ENCODE peak calls at places on chromosomes 16 and 17, in five cellular contexts. C is left ventricle myocardium inferior, U is nephron progenitor cell, Y is PC-3, Z is IMR-90. D is an unnamed sample.

GRCh38 chr16:67481561-67482259 is 753 bp upstream of the ATP6V0D1 start:
- DNase-seq in C (peak), U (no peak), Y (no peak), Z (peak), D (peak)

GRCh38 chr16:27229891-27230470 is 26.7 kb downstream of the KDM8 start:
- DNase-seq in C (no peak), U (no peak), Y (no peak), Z (no peak), D (no peak)

GRCh38 chr17:80539022-80539421 is 5.6 kb upstream of the RPTOR start:
- DNase-seq in C (no peak), U (no peak), Y (no peak), Z (no peak), D (no peak)

GRCh38 chr17:68460096-68460495 is 2.8 kb upstream of the WIPI1 start:
- DNase-seq in C (no peak), U (no peak), Y (no peak), Z (no peak), D (no peak)

GRCh38 chr16:76970087-76970744 is 220.8 kb upstream of the MON1B start:
- DNase-seq in C (no peak), U (no peak), Y (peak), Z (no peak), D (peak)

GRCh38 chr17:17225901-17226300 is 11.1 kb downstream of the FLCN start:
- DNase-seq in C (no peak), U (no peak), Y (no peak), Z (no peak), D (no peak)

GRCh38 chr17:55238931-55239297 is 25.8 kb upstream of the HLF start:
- DNase-seq in C (no peak), U (peak), Y (no peak), Z (no peak), D (no peak)

GRCh38 chr16:57091990-57092785 is at the start of gene CPNE2:
- DNase-seq in C (peak), U (peak), Y (peak), Z (peak), D (peak)

GRCh38 chr17:74768069-74768762 is 7.9 kb downstream of the NAT9 start:
- DNase-seq in C (peak), U (no peak), Y (peak), Z (peak), D (peak)

GRCh38 chr17:28599311-28600184 is 723 bp upstream of the SPAG5 start:
- DNase-seq in C (peak), U (no peak), Y (peak), Z (peak), D (peak)

GRCh38 chr16:88295526-88296436 is 87.0 kb upstream of the ZNF469 start:
- DNase-seq in C (peak), U (no peak), Y (no peak), Z (no peak), D (no peak)

GRCh38 chr17:3796110-3796821 is 4.7 kb downstream of the ITGAE start:
- DNase-seq in C (no peak), U (no peak), Y (no peak), Z (no peak), D (no peak)

GRCh38 chr17:71922439-71922838 is 198.4 kb upstream of the SOX9 start:
- DNase-seq in C (no peak), U (no peak), Y (peak), Z (peak), D (no peak)

GRCh38 chr16:23368469-23368868 is 66.4 kb downstream of the SCNN1B start:
- DNase-seq in C (no peak), U (no peak), Y (peak), Z (peak), D (no peak)

GRCh38 chr17:30372755-30373154 is 6.0 kb upstream of the CPD start:
- DNase-seq in C (no peak), U (no peak), Y (peak), Z (peak), D (no peak)

GRCh38 chr17:61467416-61468262 is 15.4 kb downstream of the TBX4 start:
- DNase-seq in C (peak), U (peak), Y (peak), Z (peak), D (peak)

GRCh38 chr17:56142325-56142724 is 10.9 kb upstream of the ANKFN1 start:
- DNase-seq in C (no peak), U (no peak), Y (no peak), Z (peak), D (no peak)

GRCh38 chr17:7887038-7887481 is 1.5 kb upstream of the CHD3 start:
- DNase-seq in C (no peak), U (no peak), Y (no peak), Z (no peak), D (no peak)

GRCh38 chr17:47810200-47810821 is 11.3 kb downstream of the OSBPL7 start:
- DNase-seq in C (no peak), U (peak), Y (peak), Z (peak), D (peak)

GRCh38 chr16:87533061-87533460 is 40.2 kb upstream of the ZCCHC14 start:
- DNase-seq in C (no peak), U (no peak), Y (no peak), Z (no peak), D (no peak)

GRCh38 chr17:30554839-30555751 is 77.9 kb downstream of the GOSR1 start:
- DNase-seq in C (no peak), U (no peak), Y (peak), Z (peak), D (peak)

GRCh38 chr16:86261379-86261778 is 248.9 kb upstream of the FOXF1 start:
- DNase-seq in C (no peak), U (no peak), Y (peak), Z (peak), D (peak)

GRCh38 chr16:87715658-87716057 is 50.1 kb downstream of the KLHDC4 start:
- DNase-seq in C (no peak), U (no peak), Y (no peak), Z (peak), D (no peak)

DNA sequence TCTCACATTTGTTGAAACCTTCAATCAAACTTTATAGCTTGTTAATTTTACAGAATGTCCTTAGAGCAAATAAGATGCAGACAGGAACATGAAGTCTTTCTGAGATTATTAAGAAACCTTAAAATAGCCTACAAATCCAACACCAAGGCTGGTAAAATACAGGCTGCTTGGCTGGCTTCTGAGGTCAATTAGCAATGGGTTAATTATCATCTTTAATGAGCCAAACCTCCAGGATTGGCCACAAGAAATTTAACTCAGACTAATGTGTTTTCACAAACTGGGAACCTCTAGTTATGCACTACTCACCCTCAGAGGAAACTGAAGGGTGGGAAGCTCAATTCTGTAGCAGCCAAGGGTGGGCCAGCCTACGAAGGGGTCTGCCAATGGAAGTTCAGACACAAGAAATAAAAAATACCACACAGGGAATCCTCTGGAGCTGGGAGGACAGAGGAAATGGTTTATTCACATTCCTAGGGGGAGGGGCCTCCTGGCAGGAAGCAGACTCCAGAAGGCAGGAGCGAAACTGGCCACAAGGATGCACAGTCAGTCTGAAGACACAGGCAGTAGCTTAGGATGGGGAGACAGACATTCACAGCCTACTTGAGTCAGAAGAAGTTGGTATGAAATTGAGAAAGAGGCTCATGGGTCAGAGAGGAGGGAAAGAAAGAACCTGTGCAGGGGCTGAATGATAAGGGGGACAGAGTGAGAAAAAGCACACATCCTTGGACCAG is 36.1 kb downstream of the HIC1 start:
- DNase-seq in C (peak), U (peak), Y (peak), Z (peak), D (no peak)
- TF ChIP-seq CTCF in C (peak), U (no peak), Y (peak), Z (peak), D (no peak)

GRCh38 chr17:11298401-11298800 is 57.4 kb downstream of the SHISA6 start:
- DNase-seq in C (no peak), U (no peak), Y (no peak), Z (no peak), D (no peak)

GRCh38 chr17:11300201-11300600 is 59.2 kb downstream of the SHISA6 start:
- DNase-seq in C (no peak), U (no peak), Y (no peak), Z (no peak), D (no peak)

GRCh38 chr17:11294826-11295225 is 53.8 kb downstream of the SHISA6 start:
- DNase-seq in C (no peak), U (no peak), Y (no peak), Z (no peak), D (no peak)

GRCh38 chr17:11293480-11293879 is 52.5 kb downstream of the SHISA6 start:
- DNase-seq in C (no peak), U (no peak), Y (no peak), Z (no peak), D (no peak)

GRCh38 chr17:11296994-11297393 is 56.0 kb downstream of the SHISA6 start:
- DNase-seq in C (no peak), U (no peak), Y (peak), Z (no peak), D (no peak)
- TF ChIP-seq CTCF in C (peak), U (peak), Y (peak), Z (no peak), D (no peak)

GRCh38 chr17:78723001-78723796 is 58.9 kb downstream of the CYTH1 start:
- DNase-seq in C (peak), U (peak), Y (no peak), Z (peak), D (no peak)
- TF ChIP-seq CTCF in C (no peak), U (no peak), Y (no peak), Z (no peak), D (no peak)

GRCh38 chr16:81879625-81880024 is 100.5 kb downstream of the PLCG2 start:
- DNase-seq in C (no peak), U (no peak), Y (peak), Z (no peak), D (no peak)
- TF ChIP-seq CTCF in C (peak), U (no peak), Y (peak), Z (no peak), D (peak)

GRCh38 chr17:73215414-73215813 is 22.6 kb downstream of the COG1 start:
- DNase-seq in C (no peak), U (no peak), Y (peak), Z (no peak), D (no peak)
- TF ChIP-seq CTCF in C (no peak), U (no peak), Y (peak), Z (no peak), D (no peak)

DNA sequence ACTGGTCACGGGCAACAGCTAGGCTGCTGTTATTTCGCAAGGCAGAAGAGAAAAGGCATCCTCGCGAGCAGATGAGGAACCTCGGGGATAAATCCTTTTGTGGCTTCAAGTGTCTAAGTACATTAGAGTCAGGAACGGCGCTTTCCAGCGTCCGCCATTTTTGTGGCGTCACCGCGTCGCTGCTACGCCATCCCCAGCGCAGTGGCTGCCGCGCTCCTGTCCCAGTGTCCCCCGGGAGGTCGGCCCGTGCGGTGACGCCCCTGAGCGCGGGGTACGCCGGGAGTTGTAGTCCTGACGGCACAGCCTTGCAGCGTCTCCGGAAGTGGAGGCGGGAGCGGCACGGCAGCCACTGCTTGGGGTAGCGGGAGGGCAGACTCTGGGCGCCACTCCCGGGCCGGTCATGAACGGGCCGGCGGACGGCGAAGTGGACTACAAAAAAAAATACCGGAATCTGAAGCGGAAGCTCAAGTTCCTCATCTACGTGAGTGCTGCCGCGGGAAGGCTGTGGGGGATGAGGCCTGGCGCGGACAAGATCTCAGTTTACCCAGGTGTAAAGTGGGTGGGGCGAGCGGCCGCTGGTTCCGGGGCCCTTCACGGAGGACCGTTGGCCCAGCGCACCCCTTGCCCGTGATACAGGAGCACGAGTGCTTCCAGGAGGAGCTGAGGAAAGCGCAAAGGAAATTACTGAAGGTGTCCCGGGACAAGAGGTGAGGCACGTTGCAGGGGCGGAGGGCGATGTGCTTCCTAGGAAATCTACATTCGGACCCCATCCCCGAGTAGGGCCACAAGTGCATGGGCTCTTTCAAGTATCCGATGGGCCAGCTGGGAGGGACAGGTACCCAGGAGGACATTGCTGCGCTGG is at the start of gene INO80E:
- DNase-seq in C (peak), U (peak), Y (peak), Z (peak), D (peak)
- TF ChIP-seq CTCF in C (no peak), U (no peak), Y (no peak), Z (no peak), D (no peak)

DNA sequence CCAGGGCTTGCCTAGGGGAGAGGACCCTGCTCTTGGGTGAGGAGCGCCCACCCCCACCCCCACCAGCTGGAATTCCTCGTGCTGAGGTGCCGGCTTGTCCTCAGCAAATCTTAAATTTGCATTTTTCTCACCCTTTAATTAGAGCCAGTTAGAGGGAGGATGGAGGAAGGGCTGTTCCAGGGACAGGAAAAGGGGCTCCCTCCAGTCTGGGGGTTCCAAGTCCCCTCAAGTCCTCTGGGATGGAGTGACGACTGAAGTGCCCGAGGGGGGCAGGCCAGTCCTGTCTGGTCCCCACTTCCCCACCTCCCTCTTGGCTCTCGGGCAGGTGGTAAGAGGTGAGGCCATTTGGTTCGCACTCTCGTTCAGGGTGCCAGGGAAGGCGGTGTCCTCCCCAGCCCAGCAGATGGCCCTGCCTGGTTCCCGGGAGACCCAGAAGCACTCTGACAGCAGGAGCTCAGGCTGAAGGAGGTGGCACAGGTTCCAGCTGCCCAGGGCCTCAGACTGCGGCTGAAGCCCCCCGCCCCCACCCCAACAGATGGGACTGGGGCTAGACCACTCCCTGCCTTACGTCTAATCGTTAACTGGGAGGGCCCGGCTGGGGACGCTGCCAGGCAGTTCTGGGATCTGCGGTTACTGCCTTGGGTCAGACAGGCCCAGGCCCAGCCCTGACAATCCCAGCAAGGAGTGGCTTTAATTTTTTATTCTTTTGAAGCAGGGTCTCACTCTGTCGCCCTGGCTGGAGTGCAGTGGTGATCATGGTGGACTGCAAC is 2.2 kb downstream of the RAB26 start:
- DNase-seq in C (no peak), U (no peak), Y (peak), Z (peak), D (peak)
- TF ChIP-seq CTCF in C (no peak), U (no peak), Y (peak), Z (no peak), D (no peak)

DNA sequence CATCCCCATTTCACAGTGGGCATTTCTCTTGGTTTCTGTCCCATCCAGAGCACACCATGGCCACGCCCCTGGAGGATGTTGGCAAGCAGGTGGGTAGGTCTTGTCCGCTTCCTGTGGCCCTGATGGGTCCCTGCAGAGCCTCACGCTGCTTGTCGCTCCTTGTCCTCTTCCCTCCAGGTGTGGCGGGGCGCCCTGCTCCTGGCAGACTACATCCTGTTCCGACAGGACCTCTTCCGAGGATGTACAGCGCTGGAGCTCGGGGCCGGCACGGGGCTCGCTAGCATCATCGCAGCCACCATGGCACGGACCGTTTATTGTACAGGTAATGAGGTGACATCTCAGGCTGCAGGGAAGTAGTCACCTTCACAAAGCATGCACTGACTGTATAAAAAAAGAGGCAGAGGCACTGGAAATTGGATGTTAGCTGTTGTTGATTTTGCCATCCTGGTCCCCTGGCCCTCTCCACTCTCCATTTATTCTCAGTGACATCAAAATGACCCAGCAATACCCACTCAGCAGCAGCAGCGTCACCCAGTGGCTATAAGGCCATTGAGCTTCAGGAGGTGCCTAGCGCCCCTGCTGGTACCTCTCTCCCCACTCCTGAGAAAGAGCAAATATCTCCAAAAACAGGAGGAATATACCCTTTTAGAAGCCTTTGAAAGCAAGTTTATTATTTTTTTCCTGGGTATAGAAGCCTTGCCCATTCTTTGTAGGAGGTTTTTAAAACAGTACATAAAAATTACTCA is 13.7 kb downstream of the METTL22 start:
- DNase-seq in C (no peak), U (peak), Y (peak), Z (peak), D (peak)
- TF ChIP-seq CTCF in C (peak), U (peak), Y (peak), Z (peak), D (peak)

DNA sequence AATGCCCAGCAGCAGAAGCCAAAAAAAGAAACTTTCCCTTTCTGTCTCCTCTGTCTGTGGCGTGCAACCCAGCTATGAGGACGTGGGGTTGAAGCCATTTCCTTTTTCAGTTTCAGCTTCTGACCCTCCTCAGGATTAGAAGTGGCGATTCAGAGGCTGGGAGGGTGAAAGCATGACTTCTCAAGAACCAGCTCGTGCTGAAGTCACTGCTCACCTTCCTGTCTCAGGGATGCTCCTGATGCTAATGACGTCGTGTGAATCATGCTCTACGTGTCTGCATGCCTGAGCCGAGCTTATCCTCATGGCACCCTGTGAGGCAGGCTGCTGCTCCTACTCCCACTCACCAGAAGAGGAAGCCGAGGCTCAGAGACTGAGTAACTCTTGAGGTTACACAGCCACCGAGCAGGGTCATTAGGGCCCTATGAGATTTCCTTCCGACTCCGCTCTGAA is 5.7 kb upstream of the LPO start:
- DNase-seq in C (no peak), U (no peak), Y (peak), Z (peak), D (no peak)
- TF ChIP-seq CTCF in C (no peak), U (no peak), Y (no peak), Z (no peak), D (no peak)

DNA sequence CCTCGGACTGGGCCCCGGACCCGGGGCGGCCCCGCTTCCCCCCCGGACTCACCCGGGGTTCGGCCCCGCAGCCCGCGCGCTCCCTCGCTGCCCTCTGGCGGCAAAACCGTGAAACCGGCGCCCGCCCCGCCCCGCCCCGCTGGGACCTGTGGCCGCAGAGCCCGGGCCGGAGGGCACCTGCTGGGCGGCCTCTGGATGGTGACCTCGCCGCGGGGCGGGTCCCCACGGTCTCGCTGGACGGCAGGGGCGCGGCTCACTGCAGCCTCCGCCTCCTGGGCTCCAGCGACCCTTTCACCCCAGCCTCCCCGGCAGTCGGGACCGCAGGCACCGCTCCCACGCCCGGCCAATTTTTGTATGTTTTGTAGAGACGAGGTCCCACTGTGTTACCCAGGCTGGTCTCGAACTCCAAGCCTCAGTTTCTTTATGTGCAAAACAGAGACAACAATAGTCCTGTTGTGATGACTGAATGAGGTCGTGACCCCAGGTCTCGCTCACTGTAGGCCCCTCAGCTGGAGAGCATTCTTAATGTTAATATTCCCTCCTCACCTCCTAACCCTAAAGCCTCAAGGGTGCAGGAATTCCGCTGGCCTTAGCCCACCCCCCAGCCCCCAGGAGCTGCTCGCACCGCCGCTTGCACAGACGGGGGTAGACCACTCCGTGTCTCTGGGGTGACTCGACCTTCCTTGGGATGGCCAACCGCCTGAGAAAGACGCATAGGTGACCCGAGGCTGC is 33.7 kb upstream of the RPH3AL start:
- DNase-seq in C (peak), U (peak), Y (peak), Z (no peak), D (peak)
- TF ChIP-seq CTCF in C (peak), U (peak), Y (peak), Z (peak), D (peak)

D was measured in Calu3.